ENCODE peak calls at places on chromosomes 13 and 19, in seven cellular contexts. A, X, N, Q, B, V and K are unnamed samples. For H3K4me1, the result is how much of the 10 kb centered on the place peaks cover.

GRCh38 chr13:79901336-79901735 is 420.4 kb downstream of the NDFIP2 start:
- DNase-seq in A (no peak), X (no peak), N (no peak), Q (no peak), B (no peak), V (peak), K (no peak)

GRCh38 chr13:37968555-37968954 is 99.0 kb upstream of the TRPC4 start:
- DNase-seq in A (no peak), X (no peak), N (no peak), Q (no peak), B (no peak), V (no peak), K (no peak)

GRCh38 chr19:17358395-17358794 is 18.7 kb downstream of the PLVAP start:
- DNase-seq in A (peak), X (no peak), N (no peak), Q (no peak), B (no peak), V (no peak), K (no peak)

GRCh38 chr19:1985588-1986356 is 29.7 kb downstream of the BTBD2 start:
- DNase-seq in A (no peak), X (no peak), N (no peak), Q (no peak), B (no peak), V (no peak), K (no peak)

GRCh38 chr13:27393101-27393500 is 31.3 kb upstream of the GTF3A start:
- DNase-seq in A (no peak), X (no peak), N (no peak), Q (no peak), B (no peak), V (no peak), K (no peak)

GRCh38 chr13:83085186-83085900 is 796.9 kb downstream of the SLITRK1 start:
- DNase-seq in A (no peak), X (no peak), N (no peak), Q (no peak), B (no peak), V (no peak), K (no peak)

GRCh38 chr13:31545616-31546015 is 193.7 kb upstream of the RXFP2 start:
- DNase-seq in A (no peak), X (no peak), N (no peak), Q (no peak), B (no peak), V (no peak), K (no peak)

GRCh38 chr19:41994521-41994971 is 516 bp upstream of the ATP1A3 start:
- DNase-seq in A (no peak), X (no peak), N (no peak), Q (no peak), B (no peak), V (no peak), K (no peak)

GRCh38 chr13:40207110-40207478 is 459.3 kb downstream of the FOXO1 start:
- DNase-seq in A (no peak), X (no peak), N (no peak), Q (no peak), B (no peak), V (no peak), K (no peak)

GRCh38 chr19:1261512-1261862 is 7.6 kb upstream of the CIRBP start:
- DNase-seq in A (no peak), X (no peak), N (peak), Q (no peak), B (no peak), V (no peak), K (no peak)

GRCh38 chr19:43555185-43555770 is 20.0 kb downstream of the XRCC1 start:
- DNase-seq in A (peak), X (no peak), N (peak), Q (no peak), B (peak), V (peak), K (peak)

GRCh38 chr13:23615677-23616076 is 45.5 kb downstream of the TNFRSF19 start:
- DNase-seq in A (no peak), X (no peak), N (no peak), Q (no peak), B (no peak), V (no peak), K (no peak)

GRCh38 chr19:1133471-1133929 is 29.7 kb downstream of the GPX4 start:
- DNase-seq in A (no peak), X (no peak), N (no peak), Q (no peak), B (no peak), V (no peak), K (no peak)

GRCh38 chr19:34409189-34410164 is 5.3 kb downstream of the PDCD2L start:
- DNase-seq in A (no peak), X (no peak), N (no peak), Q (no peak), B (no peak), V (no peak), K (no peak)

GRCh38 chr13:63838366-63839110 is 2422.9 kb upstream of the PCDH20 start:
- DNase-seq in A (no peak), X (no peak), N (no peak), Q (no peak), B (no peak), V (no peak), K (no peak)

GRCh38 chr13:74768521-74769090 is 634.4 kb upstream of the KLF12 start:
- DNase-seq in A (no peak), X (no peak), N (no peak), Q (no peak), B (no peak), V (no peak), K (no peak)

GRCh38 chr13:74770361-74770760 is 636.2 kb upstream of the KLF12 start:
- DNase-seq in A (no peak), X (no peak), N (no peak), Q (no peak), B (no peak), V (peak), K (no peak)

GRCh38 chr13:74774252-74774651 is 640.0 kb upstream of the KLF12 start:
- DNase-seq in A (no peak), X (no peak), N (no peak), Q (no peak), B (no peak), V (peak), K (no peak)

GRCh38 chr13:74773263-74773662 is 639.1 kb upstream of the KLF12 start:
- DNase-seq in A (no peak), X (no peak), N (no peak), Q (no peak), B (no peak), V (no peak), K (no peak)

DNA sequence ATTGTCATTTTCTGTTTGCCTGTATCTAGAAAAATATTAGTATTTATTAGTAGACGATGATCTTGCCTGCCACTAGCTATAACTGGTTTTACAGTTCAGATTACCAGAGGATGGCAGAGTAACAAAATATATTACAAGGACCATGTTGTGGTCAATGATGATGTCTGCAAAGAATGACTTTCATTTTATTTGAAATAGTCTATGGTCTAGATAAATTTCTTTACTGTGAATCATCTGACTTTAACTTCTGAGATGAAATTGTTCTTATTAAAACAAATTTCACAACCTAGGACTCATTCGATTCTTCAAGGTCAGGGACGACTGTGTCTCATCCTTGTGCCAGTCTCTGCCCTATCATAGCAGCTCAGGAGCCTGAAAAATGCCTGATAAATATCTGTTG is 637.8 kb upstream of the KLF12 start:
- DNase-seq in A (no peak), X (no peak), N (no peak), Q (no peak), B (no peak), V (peak), K (no peak)
- TF ChIP-seq CTCF in A (no peak), X (no peak), N (no peak), Q (no peak), B (no peak), V (no peak), K (no peak)

DNA sequence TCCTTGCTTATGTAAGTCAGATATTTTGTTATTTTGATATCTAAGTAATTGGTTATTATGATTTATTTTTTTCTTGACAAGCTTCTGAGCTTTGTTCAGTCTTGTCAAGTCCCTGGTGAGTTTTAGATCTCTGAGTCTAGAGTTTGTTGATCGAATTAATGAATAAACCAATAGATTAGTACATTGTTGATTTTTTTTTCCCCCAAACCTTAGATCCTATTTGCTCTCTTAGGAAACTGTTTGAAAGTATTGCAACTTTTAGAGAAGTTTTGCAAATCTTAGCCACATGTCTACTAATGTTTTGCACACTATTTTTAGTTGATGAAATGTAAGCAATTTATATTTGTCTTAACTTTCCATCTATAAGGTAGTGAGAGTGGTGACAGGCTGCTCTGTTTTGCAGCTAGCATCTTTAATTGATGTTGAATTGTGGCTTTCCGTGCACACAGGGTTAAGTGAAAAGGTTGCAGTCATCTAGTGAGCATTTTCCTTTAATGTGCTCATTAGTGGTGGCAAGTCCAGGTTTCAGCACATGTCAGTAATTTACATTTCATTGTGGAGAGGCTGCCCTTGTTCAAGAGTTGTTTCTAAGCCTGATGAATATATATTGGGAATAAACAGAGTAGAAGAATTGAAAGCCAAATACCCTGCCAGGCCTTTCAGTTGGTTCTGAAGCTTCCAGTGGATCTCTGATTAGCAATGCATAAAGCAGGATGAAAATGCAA is 86.3 kb downstream of the PCCA start:
- DNase-seq in A (no peak), X (no peak), N (no peak), Q (no peak), B (no peak), V (no peak), K (no peak)
- H3K4me3 ChIP-seq in A (no peak), X (no peak), N (no peak), Q (no peak), B (no peak), V (no peak), K (no peak)

GRCh38 chr19:49475191-49475932 is 1.3 kb downstream of the FLT3LG start:
- DNase-seq in A (no peak), X (no peak), N (no peak), Q (no peak), B (no peak), V (no peak), K (no peak)
- H3K4me1 ChIP-seq in A (under half), X (under half), N (under half), Q (under half), B (under half), V (under half), K (under half)

GRCh38 chr19:55266840-55267239 is 8.0 kb upstream of the PPP6R1 start:
- DNase-seq in A (no peak), X (no peak), N (no peak), Q (no peak), B (no peak), V (no peak), K (no peak)
- TF ChIP-seq CTCF in A (no peak), X (no peak), N (no peak), Q (no peak), B (no peak), V (no peak), K (no peak)

DNA sequence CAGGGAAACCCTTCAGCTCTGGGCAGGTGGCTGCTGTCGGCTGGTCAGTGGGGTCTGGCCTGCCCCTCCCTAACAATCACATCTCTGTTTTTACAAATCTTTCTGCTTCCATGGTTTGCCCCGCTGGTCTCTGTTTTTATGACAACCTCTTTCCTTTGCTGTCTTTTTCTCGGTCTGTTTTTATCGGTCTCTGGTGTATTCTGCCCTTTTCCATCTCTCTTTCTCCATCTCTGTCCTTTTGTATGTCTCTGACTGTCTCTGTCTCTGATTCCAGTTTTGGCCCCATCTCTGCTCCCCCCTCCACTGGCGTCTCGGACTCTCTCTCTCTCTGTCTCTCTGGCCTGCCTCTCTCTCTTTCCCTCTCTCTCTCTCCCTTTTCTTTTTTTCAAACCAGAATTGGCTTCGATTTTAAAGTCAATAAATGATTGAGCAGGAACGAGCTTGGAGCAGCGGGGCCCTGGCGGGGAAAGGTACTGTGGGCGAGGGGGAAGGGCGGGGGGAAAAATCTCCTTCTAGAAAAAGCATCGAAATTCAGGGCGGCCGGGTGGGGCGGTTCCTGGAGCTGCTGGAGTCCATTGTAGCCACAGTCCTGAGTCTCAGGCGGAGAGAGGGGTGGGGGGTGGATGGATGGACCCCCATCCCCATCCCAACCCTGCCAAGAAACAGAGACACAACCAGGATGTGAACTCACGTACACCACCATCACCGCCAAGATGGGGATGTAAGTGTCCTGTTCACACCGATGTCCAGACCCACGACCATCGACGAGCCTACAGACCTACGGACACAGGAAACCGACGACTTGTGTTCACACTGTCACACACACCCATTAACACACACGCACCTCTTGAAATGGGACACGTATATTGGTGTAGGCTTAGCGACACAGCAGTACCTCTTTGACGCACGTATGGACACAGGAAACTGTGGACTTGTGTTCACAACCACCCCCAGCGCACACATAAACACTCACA is 3.0 kb downstream of the NFIX start:
- DNase-seq in A (no peak), X (no peak), N (peak), Q (no peak), B (no peak), V (no peak), K (no peak)
- H3K4me3 ChIP-seq in A (no peak), X (peak), N (peak), Q (peak), B (peak), V (no peak), K (no peak)

GRCh38 chr13:36950330-36950729 is 30.3 kb upstream of the SMAD9 start:
- DNase-seq in A (no peak), X (no peak), N (no peak), Q (no peak), B (no peak), V (no peak), K (no peak)

GRCh38 chr13:36950920-36951319 is 30.9 kb upstream of the SMAD9 start:
- DNase-seq in A (no peak), X (no peak), N (no peak), Q (no peak), B (no peak), V (no peak), K (no peak)

GRCh38 chr13:36945078-36945477 is 25.0 kb upstream of the SMAD9 start:
- DNase-seq in A (no peak), X (no peak), N (no peak), Q (no peak), B (no peak), V (no peak), K (no peak)
- H3K4me1 ChIP-seq in A (under half), X (under half), N (under half), Q (under half), B (under half), V (under half), K (under half)